ENCODE peak calls at places on chromosomes 2 and 18, in ten cellular contexts. P, J, B, O, K, N, T, F, G and I are unnamed samples.
A peak's percentile ranks its signal among the peaks of the same experiment; 100 is the strongest.

GRCh38 chr2:191013876-191014652 is at the start of gene STAT1:
- DNase-seq in K (peak; percentile 99), O (peak; percentile 65), B (peak; percentile 88), J (peak; percentile 92), G (peak; percentile 95), F (peak; percentile 92), P (peak; percentile 96), T (peak; percentile 83), N (peak; percentile 73), I (peak; percentile 86)

GRCh38 chr2:141496805-141497204 is 634.0 kb downstream of the LRP1B start:
- DNase-seq in B (no peak), N (no peak), O (no peak), T (no peak), K (no peak), F (no peak), J (no peak), G (no peak), P (no peak), I (no peak)

GRCh38 chr2:54579061-54579681 is 123.0 kb downstream of the SPTBN1 start:
- DNase-seq in T (no peak), B (no peak), P (no peak), G (no peak), J (no peak), N (no peak), O (no peak), F (no peak), K (no peak), I (no peak)

GRCh38 chr2:23926289-23926749 is 604 bp downstream of the ATAD2B start:
- DNase-seq in B (no peak), G (peak; percentile 52), P (peak; percentile 71), O (no peak), N (peak; percentile 2), K (peak; percentile 91), T (no peak), F (no peak), J (peak; percentile 53), I (peak; percentile 14)

GRCh38 chr18:21546423-21546822 is 54.1 kb downstream of the ESCO1 start:
- DNase-seq in J (no peak), F (no peak), P (no peak), O (no peak), G (no peak), N (no peak), K (no peak), T (no peak), B (no peak), I (no peak)

GRCh38 chr2:62071126-62071598 is 124.8 kb upstream of the B3GNT2 start:
- DNase-seq in F (no peak), P (no peak), N (no peak), B (no peak), T (no peak), O (no peak), J (no peak), K (no peak), G (no peak), I (no peak)

GRCh38 chr2:20224716-20225293 is at the start of gene SDC1:
- DNase-seq in B (no peak), T (no peak), P (peak; percentile 88), J (peak; percentile 56), F (no peak), N (no peak), O (no peak), K (peak; percentile 92), G (peak; percentile 68), I (no peak)

GRCh38 chr2:127611076-127611925 is 34.7 kb upstream of the GPR17 start:
- DNase-seq in O (no peak), T (no peak), G (no peak), K (no peak), P (no peak), B (no peak), J (peak; percentile 38), N (no peak), F (no peak), I (no peak)

GRCh38 chr2:100180503-100180902 is 38.1 kb upstream of the AFF3 start:
- DNase-seq in F (no peak), B (no peak), N (no peak), G (no peak), P (no peak), J (no peak), T (no peak), O (no peak), K (no peak), I (no peak)

GRCh38 chr2:181780159-181781081 is 100.1 kb upstream of the NEUROD1 start:
- DNase-seq in T (no peak), O (no peak), N (no peak), P (no peak), K (no peak), J (peak; percentile 58), G (no peak), B (no peak), F (no peak), I (no peak)

GRCh38 chr2:219119422-219120043 is 41.1 kb downstream of the NHEJ1 start:
- DNase-seq in K (no peak), J (no peak), F (peak; percentile 6), B (peak; percentile 53), G (peak; percentile 44), T (peak; percentile 9), N (peak; percentile 19), O (peak; percentile 27), P (peak; percentile 57), I (peak; percentile 32)

GRCh38 chr2:215529271-215529670 is 93.4 kb upstream of the FN1 start:
- DNase-seq in J (no peak), B (no peak), O (no peak), G (no peak), N (no peak), K (no peak), P (no peak), F (no peak), T (no peak), I (no peak)

GRCh38 chr18:48019557-48019956 is 89.1 kb upstream of the SMAD2 start:
- DNase-seq in F (no peak), N (no peak), B (no peak), T (no peak), J (no peak), O (no peak), G (no peak), P (no peak), K (no peak), I (no peak)

GRCh38 chr2:174052639-174052976 is 87.4 kb upstream of the SP3 start:
- DNase-seq in T (no peak), K (no peak), F (no peak), P (no peak), N (no peak), G (no peak), J (no peak), B (no peak), O (no peak), I (no peak)

GRCh38 chr2:231007159-231008045 is 11.5 kb downstream of the SPATA3 start:
- DNase-seq in F (no peak), T (no peak), J (no peak), B (no peak), K (no peak), G (no peak), O (no peak), P (no peak), N (no peak), I (no peak)

GRCh38 chr2:151716721-151717120 is 17.6 kb downstream of the NEB start:
- DNase-seq in O (no peak), K (no peak), F (no peak), P (no peak), G (no peak), B (no peak), T (no peak), J (no peak), N (no peak), I (no peak)

GRCh38 chr18:12335503-12335902 is 27.5 kb downstream of the TUBB6 start:
- DNase-seq in P (no peak), N (no peak), T (no peak), O (no peak), K (peak; percentile 54), J (no peak), B (no peak), F (no peak), G (no peak), I (no peak)
- H3K4me3 ChIP-seq in P (no peak overlapping the region), N (no peak overlapping the region), T (no peak overlapping the region), O (no peak overlapping the region), K (no peak overlapping the region), J (no peak overlapping the region), B (no peak overlapping the region), F (no peak overlapping the region), G (no peak overlapping the region), I (no peak overlapping the region)

GRCh38 chr2:96260404-96261260 is 5.2 kb downstream of the TMEM127 start:
- DNase-seq in G (peak; percentile 63), P (peak; percentile 75), B (peak; percentile 37), O (peak; percentile 82), F (no peak), K (no peak), N (peak; percentile 71), T (peak; percentile 91), J (peak; percentile 75), I (peak; percentile 51)
- H3K4me1 ChIP-seq in G (peaks cover 26% of the 10 kb centered on the region), P (peaks cover 54% of the 10 kb centered on the region), B (peaks cover 69% of the 10 kb centered on the region), O (peaks cover 49% of the 10 kb centered on the region), F (peaks cover 16% of the 10 kb centered on the region), K (peaks cover 75% of the 10 kb centered on the region), N (peaks cover 61% of the 10 kb centered on the region), T (peaks cover 93% of the 10 kb centered on the region), J (peaks cover 7% of the 10 kb centered on the region), I (peaks cover 59% of the 10 kb centered on the region)

GRCh38 chr2:106153781-106154180 is 40.3 kb downstream of the UXS1 start:
- DNase-seq in J (no peak), T (no peak), B (no peak), O (no peak), F (no peak), N (no peak), K (no peak), G (no peak), P (no peak), I (no peak)
- H3K9me3 ChIP-seq in J (peaks cover 17% of the 10 kb centered on the region), T (no peaks in the 10 kb centered on the region), B (peaks cover 5% of the 10 kb centered on the region), O (peaks cover 7% of the 10 kb centered on the region), F (peaks cover 7% of the 10 kb centered on the region), N (peaks cover 5% of the 10 kb centered on the region), K (peaks cover 9% of the 10 kb centered on the region), G (peaks cover 7% of the 10 kb centered on the region), P (peaks cover 16% of the 10 kb centered on the region), I (peaks cover 21% of the 10 kb centered on the region)

GRCh38 chr2:210004893-210005292 is 2.5 kb downstream of the RPE start:
- DNase-seq in N (no peak), O (no peak), J (no peak), T (no peak), G (no peak), P (no peak), F (no peak), B (no peak), K (no peak), I (no peak)
- H3K4me3 ChIP-seq in N (no peak overlapping the region), O (no peak overlapping the region), J (no peak overlapping the region), T (no peak overlapping the region), G (no peak overlapping the region), P (no peak overlapping the region), F (no peak overlapping the region), B (no peak overlapping the region), K (no peak overlapping the region), I (no peak overlapping the region)